ENCODE peak calls at places on chromosomes 7 and 10, in seven cellular contexts. E is upper lobe of right lung, S is choroid plexus epithelial cell, X is mucosa of descending colon, K is tibial nerve, B is BJ, G is WERI-Rb-1. T is an unnamed sample.

GRCh38 chr10:122139627-122140151 is 131.4 kb upstream of the BTBD16 start:
- DNase-seq in E (no peak), S (no peak), X (no peak), K (no peak), B (no peak), G (peak; percentile 59), T (no peak)

GRCh38 chr7:29106128-29106988 is 40.0 kb downstream of the CPVL start:
- DNase-seq in E (no peak), S (peak; percentile 87), X (peak; percentile 76), K (no peak), B (no peak), G (peak; percentile 26), T (peak; percentile 29)

GRCh38 chr7:128041203-128041602 is 10.0 kb upstream of the LRRC4 start:
- DNase-seq in E (no peak), S (peak; percentile 82), X (peak; percentile 26), K (no peak), B (no peak), G (no peak), T (peak; percentile 55)

GRCh38 chr10:89744021-89744420 is 42.6 kb downstream of the KIF20B start:
- DNase-seq in E (no peak), S (peak; percentile 56), X (no peak), K (no peak), B (no peak), G (no peak), T (no peak)

GRCh38 chr7:23928391-23928790 is 218.4 kb downstream of the STK31 start:
- DNase-seq in E (no peak), S (no peak), X (no peak), K (no peak), B (no peak), G (no peak), T (no peak)

GRCh38 chr10:9010931-9011670 is 956.6 kb downstream of the GATA3 start:
- DNase-seq in E (no peak), S (no peak), X (no peak), K (no peak), B (no peak), G (no peak), T (no peak)

GRCh38 chr10:96321822-96322221 is 17.6 kb downstream of the DNTT start:
- DNase-seq in E (no peak), S (no peak), X (no peak), K (no peak), B (no peak), G (no peak), T (no peak)

GRCh38 chr10:48450811-48451466 is 144.5 kb downstream of the MAPK8 start:
- DNase-seq in E (peak; percentile 56), S (no peak), X (no peak), K (no peak), B (no peak), G (peak; percentile 8), T (no peak)

DNA sequence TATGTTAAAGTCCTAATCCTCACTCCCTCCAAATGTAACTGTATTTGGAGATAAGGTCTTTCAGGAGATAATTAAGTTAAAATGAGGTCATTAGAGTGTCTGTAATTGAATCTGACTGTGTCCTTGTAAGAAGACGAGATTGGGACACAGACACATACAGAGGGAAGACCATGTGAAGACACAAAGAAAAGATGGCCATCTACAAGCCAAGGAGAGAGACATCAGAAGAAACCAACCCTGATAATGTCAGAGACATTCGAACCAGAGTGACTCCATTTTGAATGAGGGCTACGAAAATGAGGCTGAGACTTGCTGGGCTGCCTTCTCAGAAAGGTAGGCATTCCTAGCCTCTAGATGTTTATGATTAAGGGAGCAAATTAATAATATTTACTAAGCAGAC is 542 bp upstream of the SAMD9L start:
- DNase-seq in E (no peak), S (no peak), X (no peak), K (no peak), B (no peak), G (no peak), T (no peak)
- H3K4me3 ChIP-seq in E (peak overlapping the region; percentile 64), S (no peak overlapping the region), X (no peak overlapping the region), K (no peak overlapping the region), B (no peak overlapping the region), G (no peak overlapping the region), T (no peak overlapping the region)

GRCh38 chr10:71998840-71999194 is 34.6 kb downstream of the CHST3 start:
- DNase-seq in E (no peak), S (peak; percentile 75), X (no peak), K (no peak), B (peak; percentile 51), G (no peak), T (no peak)
- H3K4me3 ChIP-seq in E (no peak overlapping the region), S (no peak overlapping the region), X (no peak overlapping the region), K (no peak overlapping the region), B (no peak overlapping the region), G (no peak overlapping the region), T (no peak overlapping the region)

DNA sequence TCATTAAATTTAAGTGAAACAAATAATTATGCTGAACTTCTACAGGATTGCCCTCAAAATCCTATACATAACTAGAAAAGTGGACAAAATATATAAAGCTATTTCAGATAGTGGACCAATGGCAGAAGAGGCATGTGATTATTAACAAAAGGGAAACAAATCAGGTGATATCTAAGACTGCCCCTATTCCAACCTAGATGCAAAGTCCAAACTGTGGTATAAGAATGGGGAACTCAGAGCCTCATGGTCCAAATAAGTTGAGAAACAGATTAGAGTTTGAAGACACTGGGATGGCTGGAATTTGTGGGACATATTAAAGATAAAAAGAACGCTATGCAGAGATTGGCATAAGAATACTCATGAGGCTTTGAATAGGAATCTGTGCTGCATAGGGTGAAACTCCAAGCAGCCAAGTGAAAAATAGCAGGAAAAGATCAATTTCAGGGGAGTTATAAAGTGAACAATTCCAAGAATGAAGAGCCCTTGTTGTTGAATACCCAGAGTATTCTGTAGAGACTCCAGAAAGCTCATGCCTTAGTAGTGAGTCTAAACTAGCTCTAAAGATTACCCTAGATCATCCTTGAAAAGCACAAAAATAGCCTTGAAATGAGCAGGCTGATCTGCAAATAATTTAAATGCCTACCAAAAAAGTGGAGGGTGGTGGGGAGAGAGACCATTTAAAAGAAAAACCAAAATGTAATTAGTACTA is 152.4 kb downstream of the IMMP2L start:
- DNase-seq in E (no peak), S (peak; percentile 55), X (no peak), K (no peak), B (no peak), G (no peak), T (peak; percentile 36)
- H3K4me3 ChIP-seq in E (no peak overlapping the region), S (no peak overlapping the region), X (no peak overlapping the region), K (no peak overlapping the region), B (no peak overlapping the region), G (no peak overlapping the region), T (no peak overlapping the region)

GRCh38 chr7:151119902-151120301 is 33.6 kb downstream of the AGAP3 start:
- DNase-seq in E (no peak), S (no peak), X (no peak), K (no peak), B (no peak), G (no peak), T (no peak)

GRCh38 chr7:151117565-151117964 is 31.3 kb downstream of the AGAP3 start:
- DNase-seq in E (no peak), S (no peak), X (no peak), K (no peak), B (no peak), G (no peak), T (no peak)

GRCh38 chr7:151117041-151117440 is 30.8 kb downstream of the AGAP3 start:
- DNase-seq in E (no peak), S (no peak), X (no peak), K (no peak), B (no peak), G (no peak), T (no peak)

GRCh38 chr7:151119055-151119415 is 32.8 kb downstream of the AGAP3 start:
- DNase-seq in E (no peak), S (no peak), X (no peak), K (no peak), B (no peak), G (no peak), T (no peak)

GRCh38 chr7:151118108-151119054 is 32.1 kb downstream of the AGAP3 start:
- DNase-seq in E (no peak), S (no peak), X (no peak), K (no peak), B (no peak), G (no peak), T (no peak)
- H3K4me3 ChIP-seq in E (no peak overlapping the region), S (no peak overlapping the region), X (no peak overlapping the region), K (no peak overlapping the region), B (no peak overlapping the region), G (no peak overlapping the region), T (no peak overlapping the region)

GRCh38 chr10:92238586-92239098 is 52.2 kb downstream of the CPEB3 start:
- DNase-seq in E (peak; percentile 73), S (peak; percentile 84), X (peak; percentile 72), K (peak; percentile 15), B (peak; percentile 38), G (no peak), T (no peak)
- H3K4me3 ChIP-seq in E (peak overlapping the region; percentile 66), S (peak overlapping the region; percentile 73), X (no peak overlapping the region), K (peak overlapping the region; percentile 66), B (peak overlapping the region; percentile 59), G (no peak overlapping the region), T (no peak overlapping the region)

DNA sequence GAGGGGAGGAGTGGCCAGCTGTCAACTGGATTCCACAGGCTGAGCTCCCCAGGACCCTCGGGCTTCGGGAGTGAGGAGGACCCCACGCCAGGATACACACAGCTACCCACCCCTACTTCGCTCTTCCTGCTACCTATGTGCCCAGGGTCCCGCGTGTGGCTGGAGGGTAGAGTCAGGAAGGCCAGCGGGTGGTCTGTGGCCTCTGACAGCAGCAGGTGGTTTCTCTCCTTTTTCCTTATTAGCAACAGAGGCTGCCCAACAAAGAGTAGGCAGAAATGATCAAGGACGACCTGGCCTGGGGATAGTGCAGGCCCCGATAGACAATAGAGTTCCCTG is 1.1 kb upstream of the KCNMA1 start:
- DNase-seq in E (no peak), S (no peak), X (no peak), K (no peak), B (no peak), G (no peak), T (no peak)
- H3K4me3 ChIP-seq in E (peak overlapping the region; percentile 23), S (peak overlapping the region; percentile 53), X (no peak overlapping the region), K (peak overlapping the region; percentile 23), B (peak overlapping the region; percentile 83), G (peak overlapping the region; percentile 50), T (peak overlapping the region; percentile 83)

GRCh38 chr10:119545310-119545709 is 2.8 kb upstream of the RGS10 start:
- DNase-seq in E (no peak), S (no peak), X (no peak), K (no peak), B (no peak), G (no peak), T (no peak)
- H3K4me3 ChIP-seq in E (no peak overlapping the region), S (no peak overlapping the region), X (no peak overlapping the region), K (no peak overlapping the region), B (no peak overlapping the region), G (no peak overlapping the region), T (no peak overlapping the region)